ENCODE peak calls at places on chromosomes 2 and 18, in four cellular contexts. E is pancreas, O is fibroblast of lung, T is gastrocnemius medialis. Q is an unnamed sample.

GRCh38 chr18:61898576-61899205 is 5.9 kb upstream of the RNF152 start:
- DNase-seq in T (no peak), E (no peak), O (no peak), Q (no peak)

GRCh38 chr2:240918258-240919091 is 12.3 kb downstream of the CROCC2 start:
- DNase-seq in E (no peak), T (no peak), O (no peak), Q (no peak)

GRCh38 chr18:36349552-36349951 is 52.0 kb downstream of the FHOD3 start:
- DNase-seq in O (no peak), T (no peak), E (peak; percentile 28), Q (peak; percentile 57)

GRCh38 chr2:202634556-202635440 is at the start of gene FAM117B:
- DNase-seq in T (peak; percentile 97), O (peak; percentile 95), E (peak; percentile 97), Q (peak; percentile 97)

GRCh38 chr2:215825709-215826108 is 187.6 kb downstream of the MREG start:
- DNase-seq in T (no peak), O (peak; percentile 63), E (no peak), Q (no peak)

GRCh38 chr2:224987733-224988132 is 54.5 kb downstream of the DOCK10 start:
- DNase-seq in O (peak; percentile 39), E (no peak), T (no peak), Q (no peak)

GRCh38 chr2:40625849-40626248 is 174.0 kb upstream of the SLC8A1 start:
- DNase-seq in E (no peak), T (no peak), O (peak; percentile 79), Q (peak; percentile 57)

GRCh38 chr2:191105082-191105481 is 45.7 kb downstream of the STAT4 start:
- DNase-seq in E (no peak), T (no peak), O (peak; percentile 43), Q (peak; percentile 77)

GRCh38 chr2:187875836-187876235 is 321.6 kb upstream of the TFPI start:
- DNase-seq in T (no peak), E (no peak), O (peak; percentile 19), Q (no peak)

GRCh38 chr18:45670281-45670962 is 53.6 kb upstream of the SLC14A1 start:
- DNase-seq in O (peak; percentile 88), E (no peak), T (no peak), Q (peak; percentile 41)

GRCh38 chr2:133516405-133517028 is 51.7 kb downstream of the NCKAP5 start:
- DNase-seq in E (no peak), T (no peak), O (no peak), Q (no peak)

GRCh38 chr2:63189026-63189425 is 138.4 kb downstream of the OTX1 start:
- DNase-seq in O (peak; percentile 35), T (no peak), E (peak; percentile 27), Q (peak; percentile 77)

GRCh38 chr2:118312963-118313756 is 224.9 kb downstream of the INSIG2 start:
- DNase-seq in T (peak; percentile 22), E (no peak), O (no peak), Q (no peak)

GRCh38 chr2:48444404-48444803 is 85.5 kb upstream of the STON1 start:
- DNase-seq in T (no peak), O (no peak), E (no peak), Q (no peak)

GRCh38 chr18:63169853-63170252 is 149.7 kb downstream of the BCL2 start:
- DNase-seq in T (no peak), E (no peak), O (no peak), Q (no peak)

GRCh38 chr2:96117701-96118588 is 1.6 kb upstream of the ADRA2B start:
- DNase-seq in T (no peak), E (no peak), O (no peak), Q (no peak)
- TF ChIP-seq CTCF in T (no peak), E (no peak), O (no peak), Q (no peak)

DNA sequence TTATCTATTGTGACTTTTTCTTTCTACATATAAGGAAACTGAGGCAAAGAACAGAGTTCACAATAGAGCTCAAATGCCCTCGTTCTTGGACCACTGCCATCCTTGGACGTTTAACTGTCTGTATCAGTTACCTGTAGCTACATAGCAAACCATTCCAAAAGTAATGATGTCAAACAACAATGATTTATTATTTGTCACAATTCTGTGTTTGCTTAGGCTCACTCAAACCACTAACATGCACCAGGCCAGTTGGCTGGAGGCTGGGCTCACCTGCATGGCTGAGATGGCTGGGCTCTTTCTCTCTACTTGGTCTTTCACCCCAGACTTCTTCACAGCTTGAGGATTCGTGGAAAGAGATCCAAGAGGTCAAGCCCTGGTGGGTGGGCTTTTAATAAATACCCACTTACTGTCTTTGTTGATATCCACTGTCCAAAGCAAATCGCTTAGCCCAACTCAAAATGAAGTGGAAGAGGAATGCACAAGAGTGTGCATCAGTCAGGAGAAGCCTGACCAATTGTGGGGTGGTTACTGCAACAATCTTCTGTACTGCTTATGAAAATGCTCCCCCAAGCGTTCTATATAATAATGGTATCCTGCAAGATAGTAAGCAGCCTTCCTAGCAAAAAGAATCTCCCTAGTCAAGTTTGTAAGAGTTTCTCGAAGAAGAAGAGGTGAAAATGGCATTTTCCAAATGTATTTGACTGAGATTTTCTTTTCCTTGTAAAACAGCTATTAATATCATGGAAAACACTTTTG is 163.5 kb upstream of the NT5C1B start:
- DNase-seq in E (no peak), O (no peak), T (no peak), Q (peak; percentile 4)
- TF ChIP-seq CTCF in E (no peak), O (no peak), T (no peak), Q (no peak)

GRCh38 chr2:8171608-8172007 is 510.2 kb upstream of the ID2 start:
- DNase-seq in T (no peak), E (no peak), O (peak; percentile 60), Q (no peak)

GRCh38 chr2:8172661-8173060 is 509.2 kb upstream of the ID2 start:
- DNase-seq in O (no peak), T (no peak), E (no peak), Q (no peak)

GRCh38 chr2:8176837-8177236 is 505.0 kb upstream of the ID2 start:
- DNase-seq in O (no peak), T (no peak), E (no peak), Q (no peak)

GRCh38 chr2:8177550-8177949 is 504.3 kb upstream of the ID2 start:
- DNase-seq in O (no peak), E (no peak), T (no peak), Q (no peak)

GRCh38 chr2:8174641-8175257 is 507.1 kb upstream of the ID2 start:
- DNase-seq in O (peak; percentile 35), T (no peak), E (no peak), Q (peak; percentile 9)
- TF ChIP-seq CTCF in O (no peak), T (no peak), E (no peak), Q (no peak)

GRCh38 chr18:12890500-12890899 is 6.5 kb upstream of the PTPN2 start:
- DNase-seq in O (no peak), E (no peak), T (no peak), Q (peak; percentile 51)
- TF ChIP-seq CTCF in O (no peak), E (no peak), T (no peak), Q (no peak)

DNA sequence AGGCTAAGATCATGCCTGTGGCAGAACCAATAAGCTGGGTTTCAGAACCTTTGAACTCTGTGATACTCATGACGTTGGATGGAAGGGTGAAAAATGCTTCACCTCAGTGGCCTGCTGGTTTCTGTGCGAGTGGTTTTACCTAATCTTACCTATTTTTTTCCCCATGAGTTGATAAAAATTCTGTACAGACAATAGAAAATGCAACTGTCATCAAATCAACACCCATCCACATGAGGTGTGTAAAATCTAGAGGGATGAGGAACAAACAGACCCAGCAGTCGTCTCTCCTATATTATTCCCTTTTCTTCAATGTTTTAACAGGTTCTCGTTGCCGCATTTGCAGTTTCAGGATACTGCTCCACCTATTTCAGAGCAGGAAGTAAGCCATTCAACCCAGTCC is 67.3 kb downstream of the PRKRA start:
- DNase-seq in T (no peak), O (no peak), E (no peak), Q (no peak)
- TF ChIP-seq CTCF in T (no peak), O (no peak), E (no peak), Q (no peak)

GRCh38 chr2:64979744-64980143 is 9.5 kb upstream of the SLC1A4 start:
- DNase-seq in T (no peak), O (no peak), E (no peak), Q (peak; percentile 69)

GRCh38 chr2:64976276-64976675 is 12.9 kb upstream of the SLC1A4 start:
- DNase-seq in E (no peak), T (no peak), O (no peak), Q (no peak)

GRCh38 chr2:64980192-64980591 is 9.0 kb upstream of the SLC1A4 start:
- DNase-seq in O (no peak), E (no peak), T (no peak), Q (no peak)

GRCh38 chr2:64975232-64975791 is 13.9 kb upstream of the SLC1A4 start:
- DNase-seq in O (peak; percentile 84), T (peak; percentile 79), E (peak; percentile 50), Q (peak; percentile 96)

GRCh38 chr2:64978514-64979268 is 10.5 kb upstream of the SLC1A4 start:
- DNase-seq in O (peak; percentile 76), T (peak; percentile 28), E (no peak), Q (peak; percentile 45)
- TF ChIP-seq CTCF in O (no peak), T (no peak), E (peak; percentile 9), Q (no peak)

GRCh38 chr2:229921101-229921891 is 513 bp downstream of the TRIP12 start:
- DNase-seq in T (peak; percentile 45), E (peak; percentile 61), O (peak; percentile 42), Q (peak; percentile 74)

GRCh38 chr2:229921892-229922448 is at the start of gene TRIP12:
- DNase-seq in E (peak; percentile 92), O (peak; percentile 99), T (peak; percentile 92), Q (peak; percentile 95)

GRCh38 chr2:229917793-229918192 is 4.0 kb downstream of the TRIP12 start:
- DNase-seq in E (no peak), O (no peak), T (no peak), Q (no peak)

GRCh38 chr2:229920011-229920781 is 1.6 kb downstream of the TRIP12 start:
- DNase-seq in E (no peak), T (no peak), O (peak; percentile 21), Q (no peak)

GRCh38 chr2:229922449-229923386 is at the start of gene FBXO36:
- DNase-seq in T (peak; percentile 14), O (peak; percentile 64), E (peak; percentile 86), Q (peak; percentile 90)
- TF ChIP-seq CTCF in T (no peak), O (no peak), E (no peak), Q (no peak)

Q was measured in MCF 10A.